ENCODE peak calls at places on chromosome 9, in eight cellular contexts. P is bronchial epithelial cell; Z is naive thymus-derived CD4-positive, alpha-beta T cell; E is M059J; I is stimulated activated CD8-positive, alpha-beta memory T cell treated with anti-CD3 and anti-CD28 coated beads, Interleukin-15, amount 100 ng/mL, for 4 hours; R is SK-N-MC; H is AG04450; T is stimulated activated CD4-positive, alpha-beta T cell treated with anti-CD3 and anti-CD28 coated beads, Interleukin-4, amount 100 ng/mL, for 4 hours. X is an unnamed sample.

GRCh38 chr9:130768265-130768664 is 66.8 kb upstream of the ABL1 start:
- DNase-seq in P (no peak), Z (no peak), E (no peak), I (no peak), R (no peak), H (no peak), T (no peak), X (peak)

GRCh38 chr9:136799854-136800657 is 3.9 kb downstream of the CCDC183 start:
- DNase-seq in P (peak), Z (peak), E (peak), I (peak), R (no peak), H (no peak), T (peak), X (peak)

GRCh38 chr9:95197692-95198271 is 119.7 kb downstream of the FANCC start:
- DNase-seq in P (peak), Z (no peak), E (peak), I (no peak), R (no peak), H (no peak), T (no peak), X (no peak)

GRCh38 chr9:15722888-15723287 is 170.0 kb downstream of the CCDC171 start:
- DNase-seq in P (no peak), Z (no peak), E (no peak), I (no peak), R (no peak), H (no peak), T (no peak), X (no peak)

GRCh38 chr9:116395409-116396037 is 241.9 kb downstream of the PAPPA start:
- DNase-seq in P (no peak), Z (no peak), E (no peak), I (no peak), R (peak), H (no peak), T (no peak), X (no peak)

GRCh38 chr9:124964056-124964455 is 23.2 kb upstream of the GOLGA1 start:
- DNase-seq in P (no peak), Z (no peak), E (no peak), I (no peak), R (no peak), H (no peak), T (no peak), X (no peak)

GRCh38 chr9:111533099-111533785 is 8.3 kb downstream of the ZNF483 start:
- DNase-seq in P (peak), Z (no peak), E (no peak), I (no peak), R (no peak), H (no peak), T (no peak), X (no peak)

GRCh38 chr9:136049451-136050265 is 45.4 kb downstream of the NACC2 start:
- DNase-seq in P (no peak), Z (no peak), E (no peak), I (no peak), R (no peak), H (no peak), T (no peak), X (no peak)

GRCh38 chr9:95075700-95076099 is 241.8 kb downstream of the FANCC start:
- DNase-seq in P (no peak), Z (no peak), E (no peak), I (no peak), R (no peak), H (no peak), T (no peak), X (no peak)

GRCh38 chr9:127053057-127053821 is 69.2 kb downstream of the ANGPTL2 start:
- DNase-seq in P (no peak), Z (no peak), E (no peak), I (no peak), R (no peak), H (no peak), T (no peak), X (no peak)

GRCh38 chr9:98222885-98223640 is 30.6 kb upstream of the CORO2A start:
- DNase-seq in P (peak), Z (no peak), E (peak), I (no peak), R (no peak), H (peak), T (no peak), X (no peak)

GRCh38 chr9:135075234-135076142 is 12.0 kb upstream of the OLFM1 start:
- DNase-seq in P (no peak), Z (no peak), E (no peak), I (no peak), R (no peak), H (no peak), T (no peak), X (no peak)

GRCh38 chr9:96565684-96566360 is 53.8 kb downstream of the CDC14B start:
- DNase-seq in P (peak), Z (no peak), E (no peak), I (no peak), R (no peak), H (no peak), T (no peak), X (no peak)

GRCh38 chr9:107703651-107704050 is 214.1 kb upstream of the KLF4 start:
- DNase-seq in P (no peak), Z (no peak), E (no peak), I (no peak), R (no peak), H (no peak), T (no peak), X (no peak)

GRCh38 chr9:16727452-16728127 is 142.9 kb downstream of the BNC2 start:
- DNase-seq in P (no peak), Z (no peak), E (peak), I (no peak), R (no peak), H (no peak), T (no peak), X (no peak)

GRCh38 chr9:81080185-81080584 is 609.2 kb downstream of the TLE1 start:
- DNase-seq in P (no peak), Z (no peak), E (no peak), I (no peak), R (no peak), H (no peak), T (no peak), X (no peak)

GRCh38 chr9:130981761-130982147 is 27.2 kb upstream of the LAMC3 start:
- DNase-seq in P (no peak), Z (no peak), E (no peak), I (no peak), R (no peak), H (no peak), T (no peak), X (no peak)

GRCh38 chr9:100670719-100671118 is 92.8 kb downstream of the CAVIN4 start:
- DNase-seq in P (no peak), Z (no peak), E (no peak), I (no peak), R (no peak), H (no peak), T (no peak), X (no peak)

X was measured in Kasumi-1.